ENCODE peak calls at places on chromosomes 3 and 15, in four cellular contexts. Q is fibroblast of lung, G is foreskin keratinocyte, U is breast epithelium. Y is an unnamed sample.

GRCh38 chr3:159732172-159733111 is 256.2 kb upstream of the IL12A start:
- DNase-seq in Q (peak), U (peak), G (peak), Y (no peak)

GRCh38 chr3:125573216-125573615 is 22.1 kb downstream of the OSBPL11 start:
- DNase-seq in U (no peak), G (no peak), Q (no peak), Y (no peak)

GRCh38 chr3:62833538-62833937 is 41.7 kb downstream of the CADPS start:
- DNase-seq in Q (no peak), G (no peak), U (no peak), Y (no peak)

GRCh38 chr3:127790580-127791183 is 31.6 kb downstream of the MGLL start:
- DNase-seq in Q (no peak), G (no peak), U (no peak), Y (no peak)

GRCh38 chr15:101466188-101466587 is 23.3 kb downstream of the PCSK6 start:
- DNase-seq in G (no peak), U (no peak), Q (no peak), Y (no peak)

GRCh38 chr3:151011427-151011826 is 38.9 kb upstream of the CLRN1 start:
- DNase-seq in G (peak), U (no peak), Q (peak), Y (no peak)

GRCh38 chr3:65672876-65673815 is 365.6 kb downstream of the MAGI1 start:
- DNase-seq in Q (peak), U (no peak), G (peak), Y (peak)

GRCh38 chr15:77031376-77032050 is 36.6 kb downstream of the PSTPIP1 start:
- DNase-seq in Q (no peak), U (no peak), G (no peak), Y (no peak)

GRCh38 chr3:123692041-123692440 is 107.2 kb upstream of the HACD2 start:
- DNase-seq in G (no peak), U (no peak), Q (no peak), Y (no peak)

GRCh38 chr3:143974877-143975238 is 3.2 kb downstream of the DIPK2A start:
- DNase-seq in G (peak), Q (peak), U (no peak), Y (no peak)

GRCh38 chr3:120093119-120093922 is 926 bp downstream of the GSK3B start:
- DNase-seq in U (no peak), G (peak), Q (peak), Y (no peak)

GRCh38 chr3:4071481-4072184 is 231.5 kb upstream of the SETMAR start:
- DNase-seq in Q (no peak), G (no peak), U (no peak), Y (no peak)

GRCh38 chr3:31356941-31357340 is 175.8 kb upstream of the STT3B start:
- DNase-seq in Q (peak), G (peak), U (no peak), Y (no peak)

GRCh38 chr3:140167600-140168281 is 232.8 kb downstream of the CLSTN2 start:
- DNase-seq in U (no peak), G (no peak), Q (no peak), Y (no peak)

GRCh38 chr15:47374222-47374621 is 343.1 kb upstream of the SEMA6D start:
- DNase-seq in G (no peak), Q (peak), U (no peak), Y (no peak)

GRCh38 chr3:16484216-16484615 is 29.3 kb downstream of the RFTN1 start:
- DNase-seq in U (peak), G (no peak), Q (peak), Y (no peak)

GRCh38 chr3:43512749-43513404 is 108.9 kb downstream of the ANO10 start:
- DNase-seq in U (no peak), Q (peak), G (no peak), Y (no peak)

GRCh38 chr15:32844118-32844711 is 126.4 kb downstream of the GREM1 start:
- DNase-seq in Q (peak), G (no peak), U (no peak), Y (no peak)

GRCh38 chr15:47507221-47507985 is 209.9 kb upstream of the SEMA6D start:
- DNase-seq in G (no peak), U (no peak), Q (no peak), Y (no peak)

GRCh38 chr3:61358364-61358763 is 107.1 kb upstream of the FHIT start:
- DNase-seq in U (peak), Q (peak), G (no peak), Y (peak)

GRCh38 chr3:43223670-43224364 is 62.5 kb upstream of the SNRK start:
- DNase-seq in U (no peak), G (no peak), Q (peak), Y (no peak)

GRCh38 chr3:1087066-1087555 is 5.7 kb upstream of the CNTN6 start:
- DNase-seq in G (peak), Q (peak), U (peak), Y (no peak)

GRCh38 chr3:195180490-195181106 is 90.4 kb downstream of the XXYLT1 start:
- DNase-seq in Q (no peak), G (no peak), U (no peak), Y (no peak)

GRCh38 chr3:153599685-153600084 is 437.7 kb downstream of the RAP2B start:
- DNase-seq in U (peak), G (no peak), Q (peak), Y (no peak)

GRCh38 chr3:64686446-64686908 is 1.3 kb downstream of the ADAMTS9 start:
- DNase-seq in U (no peak), G (peak), Q (no peak), Y (no peak)

GRCh38 chr3:148643389-148643840 is 54.3 kb upstream of the AGTR1 start:
- DNase-seq in U (no peak), Q (peak), G (peak), Y (no peak)

GRCh38 chr3:73727117-73727802 is 102.5 kb upstream of the PDZRN3 start:
- DNase-seq in U (no peak), Q (peak), G (no peak), Y (no peak)

GRCh38 chr15:84057714-84058331 is 177.8 kb upstream of the GOLGA6L4 start:
- DNase-seq in Q (no peak), U (no peak), G (no peak), Y (no peak)

GRCh38 chr3:51958603-51959521 is 3.7 kb downstream of the GPR62 start:
- DNase-seq in Q (no peak), G (no peak), U (no peak), Y (no peak)

GRCh38 chr15:98657721-98658120 is 9.4 kb downstream of the IGF1R start:
- DNase-seq in G (peak), Q (no peak), U (no peak), Y (no peak)

GRCh38 chr3:170277833-170278586 is 55.8 kb downstream of the PRKCI start:
- DNase-seq in U (no peak), G (no peak), Q (peak), Y (no peak)

GRCh38 chr3:17605032-17605431 is 137.4 kb downstream of the TBC1D5 start:
- DNase-seq in G (peak), U (no peak), Q (peak), Y (no peak)

GRCh38 chr3:132198601-132199000 is 118.6 kb upstream of the ACP3 start:
- DNase-seq in Q (no peak), U (no peak), G (peak), Y (no peak)

GRCh38 chr3:39376929-39377634 is 6.1 kb upstream of the SLC25A38 start:
- DNase-seq in U (no peak), G (no peak), Q (no peak), Y (no peak)

DNA sequence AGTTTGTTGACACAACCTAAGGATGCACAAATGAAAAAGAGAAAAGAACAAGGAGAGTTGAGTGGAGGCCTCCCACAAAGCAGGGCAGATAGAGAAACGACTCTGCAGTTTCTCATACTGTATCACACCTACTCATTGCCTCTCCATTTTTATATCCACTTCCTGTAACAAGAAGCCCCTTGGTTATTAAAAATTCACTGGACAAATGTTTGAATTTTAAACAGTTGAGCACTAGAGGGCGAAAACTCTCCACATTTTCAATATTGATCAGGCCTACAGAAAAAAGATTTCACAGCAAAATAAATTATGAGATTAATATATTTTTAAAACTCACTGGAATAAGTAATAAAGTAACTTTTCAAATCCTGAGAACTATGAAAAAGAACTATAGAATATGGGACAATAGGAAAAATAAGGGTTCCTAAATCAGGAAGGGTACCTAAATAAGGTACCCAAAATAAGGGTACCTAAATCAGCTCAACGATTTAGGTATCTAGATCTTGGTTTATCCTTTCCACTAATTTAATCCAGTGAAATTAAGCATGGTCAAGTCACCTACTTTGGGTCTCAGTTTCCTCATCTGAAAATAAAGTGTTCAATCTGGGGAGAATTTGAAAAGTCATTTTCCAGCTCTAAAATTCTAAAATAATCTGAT is 47.0 kb upstream of the PPIB start:
- DNase-seq in G (no peak), U (no peak), Q (peak), Y (no peak)
- H3K27ac ChIP-seq in G (no peak), U (no peak), Q (no peak), Y (no peak)

DNA sequence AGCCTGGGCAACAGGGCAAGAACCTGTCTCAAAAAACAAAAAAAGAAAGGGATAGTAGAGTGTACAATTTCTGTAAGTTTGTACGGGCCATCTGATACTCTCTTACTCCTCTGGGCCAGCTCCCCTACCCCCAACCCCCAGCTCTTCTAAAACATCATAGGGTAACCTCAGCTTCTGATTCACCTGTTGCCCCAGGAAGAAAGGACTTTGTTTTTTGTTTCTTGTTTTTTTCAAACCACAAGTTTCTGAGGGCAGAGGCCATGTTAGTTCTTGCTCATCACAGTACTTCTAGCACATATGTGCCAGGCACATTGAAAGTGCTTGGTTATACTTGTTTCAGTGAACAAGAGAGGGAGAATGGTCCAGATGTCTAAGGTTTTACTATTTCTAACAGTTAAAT is 20.2 kb downstream of the ATOSA start:
- DNase-seq in G (no peak), Q (no peak), U (no peak), Y (no peak)
- H3K27ac ChIP-seq in G (no peak), Q (no peak), U (peak), Y (peak)

GRCh38 chr15:67167131-67167530 is 87.3 kb downstream of the AAGAB start:
- DNase-seq in Q (no peak), U (no peak), G (no peak), Y (no peak)

GRCh38 chr15:67171471-67171870 is 83.0 kb downstream of the AAGAB start:
- DNase-seq in U (no peak), Q (no peak), G (no peak), Y (no peak)

GRCh38 chr15:67166280-67167009 is 88.0 kb downstream of the AAGAB start:
- DNase-seq in Q (no peak), G (no peak), U (no peak), Y (no peak)

GRCh38 chr15:67170143-67170885 is 84.1 kb downstream of the AAGAB start:
- DNase-seq in Q (no peak), U (no peak), G (no peak), Y (no peak)

DNA sequence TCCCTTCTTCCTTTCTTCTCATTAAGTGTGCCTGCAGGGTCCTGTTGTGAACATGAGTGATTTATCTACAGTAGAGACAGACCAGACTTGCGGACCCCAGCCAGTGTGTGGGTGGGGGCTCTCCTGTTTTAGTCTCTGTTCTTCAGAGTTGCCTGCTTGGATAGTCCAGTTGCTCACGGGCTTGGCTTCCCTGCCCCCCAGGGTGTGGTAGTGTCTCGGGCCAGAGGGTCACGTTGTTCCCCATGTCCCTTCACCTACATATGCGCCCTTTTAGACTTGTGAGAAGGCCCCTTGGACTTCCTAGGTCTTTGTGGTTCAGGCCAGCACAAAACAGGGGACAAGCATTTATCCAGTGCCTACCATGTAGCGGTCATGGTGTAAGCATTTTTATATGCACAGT is 85.8 kb downstream of the AAGAB start:
- DNase-seq in G (no peak), Q (no peak), U (no peak), Y (no peak)
- H3K27ac ChIP-seq in G (no peak), Q (peak), U (peak), Y (no peak)

GRCh38 chr3:184175506-184175905 is 851 bp downstream of the AP2M1 start:
- DNase-seq in G (no peak), Q (no peak), U (no peak), Y (no peak)

GRCh38 chr3:184177331-184177731 is 2.7 kb downstream of the AP2M1 start:
- DNase-seq in G (no peak), Q (peak), U (no peak), Y (no peak)

GRCh38 chr3:184177767-184178306 is 3.2 kb downstream of the AP2M1 start:
- DNase-seq in U (no peak), Q (no peak), G (no peak), Y (no peak)

GRCh38 chr3:184175981-184176376 is 1.3 kb downstream of the AP2M1 start:
- DNase-seq in U (no peak), G (no peak), Q (no peak), Y (no peak)

DNA sequence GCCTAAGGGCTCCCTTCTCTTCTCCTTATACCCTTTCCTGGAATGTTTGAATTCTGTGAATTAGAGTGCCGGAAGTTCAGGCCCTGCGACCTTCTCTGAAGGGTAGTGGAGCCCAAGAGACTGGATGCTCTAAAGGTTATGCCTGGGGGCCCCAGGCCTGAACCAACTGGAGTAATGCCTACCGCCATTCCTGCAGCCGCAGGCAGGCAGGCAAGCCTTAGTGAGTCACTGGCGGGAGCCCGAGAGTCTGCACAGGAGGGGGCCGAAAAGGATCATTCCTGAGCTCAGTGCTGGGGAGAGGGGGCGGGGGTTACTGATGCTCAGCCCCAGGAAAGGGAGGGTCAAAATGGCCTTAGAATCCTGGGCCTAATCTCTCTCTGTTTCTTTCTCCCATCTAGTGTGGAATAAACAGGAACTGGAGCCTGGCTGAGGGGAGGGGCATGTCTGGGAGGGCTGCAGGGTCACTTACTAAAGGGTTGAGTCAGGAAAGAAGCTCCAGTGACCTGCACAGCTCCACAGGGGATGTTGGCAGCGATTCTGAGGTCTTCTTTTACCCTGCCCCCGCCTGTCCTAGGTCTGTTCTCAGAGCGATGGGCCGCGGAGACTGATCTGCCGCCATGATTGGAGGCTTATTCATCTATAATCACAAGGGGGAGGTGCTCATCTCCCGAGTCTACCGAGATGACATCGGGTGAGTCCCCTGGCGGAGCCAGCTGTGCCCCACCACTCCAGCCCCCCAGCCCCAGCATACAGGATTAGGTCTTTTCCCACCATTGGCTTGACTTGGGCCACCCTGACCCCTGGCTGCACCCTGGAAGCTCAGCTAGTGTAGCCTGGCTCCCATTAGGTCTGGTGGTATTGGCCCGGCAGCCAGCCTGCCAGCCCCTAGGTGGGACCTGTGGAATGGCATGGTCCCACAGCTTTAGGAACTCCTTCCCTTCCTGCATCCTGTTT is 2.0 kb downstream of the AP2M1 start:
- DNase-seq in G (peak), U (no peak), Q (peak), Y (peak)
- H3K27ac ChIP-seq in G (peak), U (peak), Q (peak), Y (peak)

GRCh38 chr3:109432833-109433232 is 95.5 kb upstream of the DPPA4 start:
- DNase-seq in Q (no peak), U (no peak), G (no peak), Y (no peak)
- H3K27ac ChIP-seq in Q (no peak), U (no peak), G (no peak), Y (no peak)

GRCh38 chr15:40843183-40843884 is 514 bp upstream of the SPINT1 start:
- DNase-seq in Q (no peak), G (no peak), U (no peak), Y (no peak)
- H3K27ac ChIP-seq in Q (no peak), G (peak), U (peak), Y (no peak)

GRCh38 chr15:87287156-87287555 is 969.4 kb downstream of the NTRK3 start:
- DNase-seq in Q (peak), G (peak), U (no peak), Y (no peak)
- H3K27ac ChIP-seq in Q (no peak), G (peak), U (no peak), Y (no peak)

DNA sequence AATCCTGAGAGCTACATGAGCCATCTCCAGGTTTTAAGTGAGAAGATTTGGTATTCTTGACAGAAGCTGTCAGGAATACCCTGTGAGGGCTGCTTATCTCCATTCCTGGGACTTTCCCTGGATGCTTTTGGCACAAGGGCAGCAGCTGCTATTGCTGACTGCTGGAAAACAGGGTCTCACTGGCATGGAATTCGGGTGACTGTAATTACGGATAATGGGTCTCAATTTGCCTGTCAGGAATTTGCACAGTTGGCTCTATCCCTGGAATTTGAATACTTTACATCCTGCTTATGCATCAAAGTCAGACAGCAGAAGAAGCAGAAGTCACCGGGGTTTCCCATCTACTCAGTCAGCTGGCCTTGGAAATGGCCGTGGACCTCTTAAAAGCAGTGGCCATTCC is 26.0 kb upstream of the AKAP13 start:
- DNase-seq in U (no peak), G (no peak), Q (no peak), Y (no peak)
- H3K27ac ChIP-seq in U (no peak), G (no peak), Q (no peak), Y (no peak)

GRCh38 chr15:45456212-45457106 is 66.1 kb downstream of the SLC30A4 start:
- DNase-seq in U (peak), Q (peak), G (peak), Y (no peak)

GRCh38 chr15:45457641-45458539 is 64.7 kb downstream of the SLC30A4 start:
- DNase-seq in Q (peak), G (peak), U (peak), Y (no peak)

GRCh38 chr15:45454825-45455224 is 67.7 kb downstream of the SLC30A4 start:
- DNase-seq in U (peak), Q (peak), G (peak), Y (no peak)

GRCh38 chr15:45458746-45459403 is 63.7 kb downstream of the SLC30A4 start:
- DNase-seq in G (no peak), Q (peak), U (peak), Y (peak)

DNA sequence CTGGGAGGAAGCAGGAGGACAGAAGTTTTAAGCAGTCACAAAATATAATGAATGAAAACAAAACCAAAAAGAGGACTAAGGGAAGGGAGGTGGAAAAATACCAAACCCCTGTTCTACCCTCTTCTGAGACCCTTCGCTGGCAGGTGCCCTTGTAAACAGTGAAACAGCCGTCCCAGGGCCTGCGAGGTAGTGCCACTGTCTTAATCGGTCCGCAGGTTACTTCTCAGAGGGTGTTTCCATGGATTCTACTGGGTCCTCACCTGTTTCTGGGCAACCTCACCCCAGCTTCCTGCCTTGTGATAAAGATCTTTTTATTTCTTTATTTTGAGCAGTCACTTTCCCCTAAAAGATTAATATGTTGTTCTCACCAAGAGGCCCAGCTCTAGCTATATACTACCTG is 65.3 kb downstream of the SLC30A4 start:
- DNase-seq in U (no peak), Q (no peak), G (no peak), Y (no peak)
- H3K27ac ChIP-seq in U (peak), Q (peak), G (peak), Y (no peak)

Y was measured in caudate nucleus.